ENCODE peak calls at places on chromosomes 6 and 20, in four cellular contexts. One of them, this sample, is unnamed.
A peak's percentile ranks its signal among the peaks of the same experiment; 100 is the strongest.

GRCh38 chr6:27096834-27097511 is 150.5 kb upstream of the PRSS16 start:
- DNase-seq in A549: peak; percentile 87
- DNase-seq in spleen: no peak
- DNase-seq in prostate gland: no peak
- DNase-seq in this sample: no peak

GRCh38 chr6:46134216-46134615 is 4.4 kb downstream of the ENPP4 start:
- DNase-seq in A549: no peak
- DNase-seq in spleen: no peak
- DNase-seq in prostate gland: no peak
- DNase-seq in this sample: no peak

GRCh38 chr6:144778773-144779531 is 493.8 kb downstream of the UTRN start:
- DNase-seq in A549: peak; percentile 1
- DNase-seq in spleen: no peak
- DNase-seq in prostate gland: no peak
- DNase-seq in this sample: no peak

GRCh38 chr6:101398716-101399626 is 5.5 kb downstream of the GRIK2 start:
- DNase-seq in A549: no peak
- DNase-seq in spleen: no peak
- DNase-seq in prostate gland: no peak
- DNase-seq in this sample: no peak

GRCh38 chr20:49937023-49937929 is 1.1 kb downstream of the RNF114 start:
- DNase-seq in A549: no peak
- DNase-seq in spleen: peak; percentile 68
- DNase-seq in prostate gland: no peak
- DNase-seq in this sample: no peak

GRCh38 chr6:85810558-85810957 is 167.9 kb upstream of the SYNCRIP start:
- DNase-seq in A549: no peak
- DNase-seq in spleen: no peak
- DNase-seq in prostate gland: no peak
- DNase-seq in this sample: no peak

GRCh38 chr6:11900662-11901598 is 111.2 kb upstream of the HIVEP1 start:
- DNase-seq in A549: no peak
- DNase-seq in spleen: no peak
- DNase-seq in prostate gland: no peak
- DNase-seq in this sample: no peak

GRCh38 chr6:582370-582769 is 74.5 kb downstream of the HUS1B start:
- DNase-seq in A549: no peak
- DNase-seq in spleen: no peak
- DNase-seq in prostate gland: no peak
- DNase-seq in this sample: no peak

GRCh38 chr6:154276810-154277577 is 79.6 kb downstream of the IPCEF1 start:
- DNase-seq in A549: peak; percentile 22
- DNase-seq in spleen: no peak
- DNase-seq in prostate gland: no peak
- DNase-seq in this sample: no peak

GRCh38 chr6:20233007-20233730 is 20.9 kb upstream of the MBOAT1 start:
- DNase-seq in A549: no peak
- DNase-seq in spleen: no peak
- DNase-seq in prostate gland: no peak
- DNase-seq in this sample: no peak

DNA sequence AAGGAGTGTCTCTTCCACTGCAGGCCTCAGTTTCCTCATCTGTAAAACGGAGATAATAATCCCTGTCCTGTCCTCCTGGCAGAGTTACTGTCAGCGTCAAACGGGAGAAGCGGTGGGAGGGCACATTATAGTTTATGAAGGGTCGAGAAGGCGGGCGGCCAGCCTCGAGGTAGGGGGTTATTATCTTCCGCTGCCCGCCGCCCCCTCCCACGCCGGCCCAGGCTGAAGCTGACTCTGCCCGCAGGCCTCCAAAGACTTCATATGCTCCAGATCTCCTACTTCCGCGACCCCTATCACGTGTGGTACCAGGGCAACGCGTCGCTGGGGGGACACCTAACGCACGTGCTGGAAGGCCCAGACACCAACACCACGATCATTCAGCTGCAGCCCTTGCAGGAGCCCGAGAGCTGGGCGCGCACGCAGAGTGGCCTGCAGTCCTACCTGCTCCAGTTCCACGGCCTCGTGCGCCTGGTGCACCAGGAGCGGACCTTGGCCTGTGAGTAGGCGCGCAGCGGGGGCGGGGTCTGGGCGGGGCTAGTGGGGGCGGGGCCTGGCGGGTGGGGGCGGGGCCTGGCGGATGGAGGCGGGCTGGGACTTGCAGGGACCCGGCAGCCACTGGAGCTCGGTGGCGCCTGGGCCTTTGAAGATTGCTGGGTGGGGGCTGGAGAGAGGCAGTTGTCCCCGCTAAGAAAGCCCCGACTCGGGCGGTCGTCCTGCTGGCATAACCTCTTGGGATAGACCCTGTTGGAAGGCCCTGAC is 2.8 kb downstream of the PROCR start:
- DNase-seq in A549: peak; percentile 37
- DNase-seq in spleen: peak; percentile 65
- DNase-seq in prostate gland: no peak
- DNase-seq in this sample: no peak
- TF ChIP-seq POLR2A in A549: no peak
- TF ChIP-seq POLR2A in spleen: no peak
- TF ChIP-seq POLR2A in prostate gland: no peak
- TF ChIP-seq POLR2A in this sample: no peak

DNA sequence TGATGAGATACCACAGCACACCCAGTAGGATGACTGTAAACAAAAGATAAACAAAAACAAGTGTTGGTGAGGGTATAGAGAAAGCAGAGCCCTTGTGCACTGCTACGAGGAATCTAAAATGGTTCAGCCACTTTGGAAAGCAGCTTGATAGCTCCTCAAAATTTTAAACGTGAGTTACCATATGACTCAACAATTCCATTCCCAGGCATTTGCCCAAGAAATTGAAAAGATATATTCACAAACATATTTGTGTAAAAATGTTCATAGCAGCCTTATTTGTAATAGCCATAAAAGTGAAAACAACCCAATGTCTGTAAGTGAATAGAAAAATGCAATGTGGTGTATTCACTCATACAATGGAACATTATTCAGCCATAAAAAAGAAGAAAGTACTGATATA is 141.0 kb upstream of the BTBD3 start:
- DNase-seq in A549: no peak
- DNase-seq in spleen: no peak
- DNase-seq in prostate gland: no peak
- DNase-seq in this sample: no peak
- TF ChIP-seq POLR2A in A549: no peak
- TF ChIP-seq POLR2A in spleen: no peak
- TF ChIP-seq POLR2A in prostate gland: no peak
- TF ChIP-seq POLR2A in this sample: no peak

GRCh38 chr20:62897666-62898065 is 28.6 kb downstream of the DIDO1 start:
- DNase-seq in A549: no peak
- DNase-seq in spleen: peak; percentile 7
- DNase-seq in prostate gland: no peak
- DNase-seq in this sample: no peak

GRCh38 chr20:62898970-62899632 is 27.2 kb downstream of the DIDO1 start:
- DNase-seq in A549: no peak
- DNase-seq in spleen: no peak
- DNase-seq in prostate gland: no peak
- DNase-seq in this sample: no peak

GRCh38 chr20:62896526-62896925 is 29.8 kb downstream of the DIDO1 start:
- DNase-seq in A549: no peak
- DNase-seq in spleen: no peak
- DNase-seq in prostate gland: no peak
- DNase-seq in this sample: no peak

GRCh38 chr20:62899633-62900051 is 26.7 kb downstream of the DIDO1 start:
- DNase-seq in A549: no peak
- DNase-seq in spleen: no peak
- DNase-seq in prostate gland: no peak
- DNase-seq in this sample: no peak

GRCh38 chr20:62898093-62898964 is 28.0 kb downstream of the DIDO1 start:
- DNase-seq in A549: no peak
- DNase-seq in spleen: no peak
- DNase-seq in prostate gland: no peak
- DNase-seq in this sample: no peak
- TF ChIP-seq POLR2A in A549: no peak
- TF ChIP-seq POLR2A in spleen: no peak
- TF ChIP-seq POLR2A in prostate gland: no peak
- TF ChIP-seq POLR2A in this sample: no peak

GRCh38 chr20:22346716-22347115 is 237.7 kb downstream of the FOXA2 start:
- DNase-seq in A549: no peak
- DNase-seq in spleen: no peak
- DNase-seq in prostate gland: no peak
- DNase-seq in this sample: no peak

GRCh38 chr20:22343612-22344011 is 240.8 kb downstream of the FOXA2 start:
- DNase-seq in A549: no peak
- DNase-seq in spleen: peak; percentile 69
- DNase-seq in prostate gland: no peak
- DNase-seq in this sample: no peak

GRCh38 chr20:22350624-22351023 is 233.7 kb downstream of the FOXA2 start:
- DNase-seq in A549: no peak
- DNase-seq in spleen: no peak
- DNase-seq in prostate gland: no peak
- DNase-seq in this sample: no peak

GRCh38 chr20:22352019-22352418 is 232.4 kb downstream of the FOXA2 start:
- DNase-seq in A549: no peak
- DNase-seq in spleen: no peak
- DNase-seq in prostate gland: no peak
- DNase-seq in this sample: no peak

DNA sequence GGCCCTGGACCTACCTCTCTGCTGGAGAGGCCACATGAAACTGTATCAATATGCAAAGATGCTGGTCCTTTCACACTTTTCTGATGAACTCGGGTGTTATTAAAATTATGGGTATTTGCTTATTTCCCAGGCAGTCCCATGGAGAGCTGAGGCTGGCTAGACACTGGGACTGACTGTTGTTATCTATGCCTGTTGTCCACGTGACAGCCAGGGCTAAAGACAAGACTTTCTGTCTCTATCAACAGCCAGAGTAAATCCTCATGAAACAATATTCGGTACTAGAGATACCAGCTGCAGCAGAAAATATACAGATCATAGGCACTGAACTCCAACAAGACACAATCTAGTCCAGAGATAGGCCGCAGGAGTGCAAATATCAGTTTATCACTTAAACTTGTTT is 236.4 kb downstream of the FOXA2 start:
- DNase-seq in A549: no peak
- DNase-seq in spleen: no peak
- DNase-seq in prostate gland: no peak
- DNase-seq in this sample: no peak
- TF ChIP-seq POLR2A in A549: no peak
- TF ChIP-seq POLR2A in spleen: no peak
- TF ChIP-seq POLR2A in prostate gland: no peak
- TF ChIP-seq POLR2A in this sample: no peak

GRCh38 chr6:89828988-89829590 is 591 bp upstream of the CASP8AP2 start:
- DNase-seq in A549: no peak
- DNase-seq in spleen: peak; percentile 81
- DNase-seq in prostate gland: no peak
- DNase-seq in this sample: no peak
- TF ChIP-seq POLR2A in A549: no peak
- TF ChIP-seq POLR2A in spleen: no peak
- TF ChIP-seq POLR2A in prostate gland: no peak
- TF ChIP-seq POLR2A in this sample: no peak

DNA sequence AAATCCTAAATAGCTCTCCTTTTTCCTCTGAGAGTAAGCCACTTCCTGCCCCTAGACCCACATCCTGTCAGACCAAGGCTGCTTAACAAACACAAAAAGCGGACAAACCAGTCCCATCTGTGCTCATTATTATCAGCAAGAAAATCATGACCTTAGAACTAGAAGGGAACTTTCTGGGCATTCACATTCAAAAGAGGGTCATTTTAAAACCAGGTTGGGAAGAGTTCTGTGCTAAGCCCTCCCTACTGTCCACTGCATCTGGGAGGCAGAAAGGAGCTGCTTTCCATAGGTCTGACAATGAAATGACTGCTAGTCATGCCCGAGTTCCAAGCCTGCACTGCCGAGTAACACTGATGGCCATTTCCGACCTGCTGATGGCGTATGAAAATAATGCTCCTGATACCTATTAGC is 15.4 kb downstream of the EZR start:
- DNase-seq in A549: no peak
- DNase-seq in spleen: no peak
- DNase-seq in prostate gland: peak; percentile 63
- DNase-seq in this sample: no peak
- TF ChIP-seq POLR2A in A549: no peak
- TF ChIP-seq POLR2A in spleen: peak; percentile 49
- TF ChIP-seq POLR2A in prostate gland: no peak
- TF ChIP-seq POLR2A in this sample: no peak

GRCh38 chr20:63688234-63689045 is 8.0 kb upstream of the TNFRSF6B start:
- DNase-seq in A549: no peak
- DNase-seq in spleen: peak; percentile 79
- DNase-seq in prostate gland: no peak
- DNase-seq in this sample: no peak
- TF ChIP-seq POLR2A in A549: no peak
- TF ChIP-seq POLR2A in spleen: no peak
- TF ChIP-seq POLR2A in prostate gland: no peak
- TF ChIP-seq POLR2A in this sample: no peak

DNA sequence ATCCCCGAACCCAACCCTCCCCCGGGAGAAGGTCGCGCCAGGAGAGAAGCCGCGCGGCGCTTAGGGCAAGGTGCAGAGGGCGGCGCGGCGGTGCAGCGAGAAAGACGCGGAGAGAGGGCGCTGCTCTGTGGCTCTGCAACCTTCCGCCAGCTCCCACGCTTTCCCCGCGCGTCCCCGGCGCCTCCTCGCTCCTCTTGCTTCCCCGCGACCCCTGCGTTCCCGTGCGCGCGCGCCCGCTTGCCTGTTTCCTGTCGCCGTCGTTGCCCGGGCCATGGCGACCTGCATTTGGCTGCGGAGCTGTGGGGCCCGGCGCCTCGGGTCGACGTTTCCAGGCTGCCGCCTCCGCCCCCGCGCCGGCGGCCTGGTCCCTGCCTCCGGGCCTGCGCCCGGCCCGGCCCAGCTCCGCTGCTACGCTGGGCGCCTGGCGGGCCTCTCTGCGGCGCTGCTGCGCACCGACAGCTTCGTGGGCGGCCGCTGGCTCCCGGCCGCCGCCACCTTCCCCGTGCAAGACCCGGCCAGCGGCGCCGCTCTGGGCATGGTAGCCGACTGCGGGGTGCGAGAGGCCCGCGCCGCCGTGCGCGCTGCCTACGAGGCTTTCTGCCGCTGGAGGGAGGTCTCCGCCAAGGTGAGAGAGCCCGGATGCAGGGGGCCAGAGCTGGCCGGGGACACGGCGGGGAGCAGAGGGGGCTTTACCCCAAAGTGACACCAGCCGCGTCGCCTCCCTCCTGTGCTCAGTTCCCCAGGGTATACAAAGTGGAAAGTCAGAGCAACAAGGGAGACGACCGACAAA is at the start of gene ALDH5A1:
- DNase-seq in A549: peak; percentile 70
- DNase-seq in spleen: peak; percentile 95
- DNase-seq in prostate gland: peak; percentile 61
- DNase-seq in this sample: peak; percentile 38
- TF ChIP-seq POLR2A in A549: peak; percentile 39
- TF ChIP-seq POLR2A in spleen: no peak
- TF ChIP-seq POLR2A in prostate gland: peak; percentile 24
- TF ChIP-seq POLR2A in this sample: no peak

GRCh38 chr6:98828210-98828798 is 6.1 kb upstream of the POU3F2 start:
- DNase-seq in A549: no peak
- DNase-seq in spleen: no peak
- DNase-seq in prostate gland: no peak
- DNase-seq in this sample: no peak
- TF ChIP-seq POLR2A in A549: no peak
- TF ChIP-seq POLR2A in spleen: no peak
- TF ChIP-seq POLR2A in prostate gland: no peak
- TF ChIP-seq POLR2A in this sample: no peak

GRCh38 chr6:18211338-18211737 is 53.0 kb downstream of the DEK start:
- DNase-seq in A549: no peak
- DNase-seq in spleen: no peak
- DNase-seq in prostate gland: no peak
- DNase-seq in this sample: no peak
- TF ChIP-seq POLR2A in A549: no peak
- TF ChIP-seq POLR2A in spleen: no peak
- TF ChIP-seq POLR2A in prostate gland: no peak
- TF ChIP-seq POLR2A in this sample: no peak

This sample was measured in tibial nerve.